ENCODE peak calls at places on chromosomes 6 and 20, in nine cellular contexts. One of them, this sample, is unnamed.

GRCh38 chr6:139881728-139882211 is 507.3 kb upstream of the CITED2 start:
- DNase-seq in neural progenitor cell: peak; percentile 42
- DNase-seq in lung: no peak
- DNase-seq in lower leg skin: no peak
- DNase-seq in GM23338: peak; percentile 64
- DNase-seq in HepG2: peak; percentile 34
- DNase-seq in left ventricle myocardium inferior: no peak
- DNase-seq in fibroblast of the aortic adventitia: peak; percentile 55
- DNase-seq in heart left ventricle: no peak
- DNase-seq in this sample: peak; percentile 45

GRCh38 chr6:7268362-7269310 is 44.4 kb downstream of the SSR1 start:
- DNase-seq in heart left ventricle: no peak
- DNase-seq in lower leg skin: no peak
- DNase-seq in fibroblast of the aortic adventitia: no peak
- DNase-seq in lung: no peak
- DNase-seq in neural progenitor cell: no peak
- DNase-seq in GM23338: no peak
- DNase-seq in left ventricle myocardium inferior: no peak
- DNase-seq in HepG2: no peak
- DNase-seq in this sample: no peak

GRCh38 chr6:34232901-34233300 is 3.8 kb upstream of the HMGA1 start:
- DNase-seq in GM23338: no peak
- DNase-seq in left ventricle myocardium inferior: no peak
- DNase-seq in neural progenitor cell: no peak
- DNase-seq in HepG2: no peak
- DNase-seq in heart left ventricle: no peak
- DNase-seq in lung: no peak
- DNase-seq in lower leg skin: no peak
- DNase-seq in fibroblast of the aortic adventitia: peak; percentile 60
- DNase-seq in this sample: no peak

GRCh38 chr6:28580484-28580883 is 54.8 kb downstream of the GPX5 start:
- DNase-seq in lower leg skin: no peak
- DNase-seq in lung: no peak
- DNase-seq in fibroblast of the aortic adventitia: peak; percentile 5
- DNase-seq in heart left ventricle: no peak
- DNase-seq in neural progenitor cell: no peak
- DNase-seq in GM23338: no peak
- DNase-seq in HepG2: no peak
- DNase-seq in left ventricle myocardium inferior: no peak
- DNase-seq in this sample: no peak

GRCh38 chr20:61442075-61442670 is 190.1 kb downstream of the CDH4 start:
- DNase-seq in lower leg skin: no peak
- DNase-seq in GM23338: no peak
- DNase-seq in left ventricle myocardium inferior: no peak
- DNase-seq in heart left ventricle: no peak
- DNase-seq in HepG2: no peak
- DNase-seq in neural progenitor cell: no peak
- DNase-seq in fibroblast of the aortic adventitia: no peak
- DNase-seq in lung: no peak
- DNase-seq in this sample: no peak

GRCh38 chr20:35854697-35855434 is 83.1 kb downstream of the PHF20 start:
- DNase-seq in left ventricle myocardium inferior: no peak
- DNase-seq in GM23338: no peak
- DNase-seq in fibroblast of the aortic adventitia: peak; percentile 22
- DNase-seq in heart left ventricle: no peak
- DNase-seq in lower leg skin: no peak
- DNase-seq in lung: no peak
- DNase-seq in HepG2: no peak
- DNase-seq in neural progenitor cell: no peak
- DNase-seq in this sample: no peak

GRCh38 chr6:4503700-4504099 is 272.5 kb upstream of the CDYL start:
- DNase-seq in fibroblast of the aortic adventitia: no peak
- DNase-seq in HepG2: no peak
- DNase-seq in GM23338: peak; percentile 35
- DNase-seq in lower leg skin: no peak
- DNase-seq in left ventricle myocardium inferior: no peak
- DNase-seq in neural progenitor cell: no peak
- DNase-seq in heart left ventricle: no peak
- DNase-seq in lung: no peak
- DNase-seq in this sample: no peak

GRCh38 chr20:50308513-50309279 is 118.1 kb downstream of the CEBPB start:
- DNase-seq in heart left ventricle: peak; percentile 97
- DNase-seq in neural progenitor cell: peak; percentile 73
- DNase-seq in left ventricle myocardium inferior: peak; percentile 91
- DNase-seq in lung: peak; percentile 78
- DNase-seq in HepG2: peak; percentile 96
- DNase-seq in GM23338: peak; percentile 67
- DNase-seq in fibroblast of the aortic adventitia: peak; percentile 99
- DNase-seq in lower leg skin: peak; percentile 86
- DNase-seq in this sample: peak; percentile 80

GRCh38 chr6:136037246-136037884 is 185.9 kb downstream of the PDE7B start:
- DNase-seq in left ventricle myocardium inferior: peak; percentile 18
- DNase-seq in HepG2: no peak
- DNase-seq in GM23338: no peak
- DNase-seq in neural progenitor cell: no peak
- DNase-seq in heart left ventricle: no peak
- DNase-seq in fibroblast of the aortic adventitia: peak; percentile 65
- DNase-seq in lung: no peak
- DNase-seq in lower leg skin: no peak
- DNase-seq in this sample: no peak

GRCh38 chr6:136039185-136039584 is 187.7 kb downstream of the PDE7B start:
- DNase-seq in fibroblast of the aortic adventitia: peak; percentile 73
- DNase-seq in left ventricle myocardium inferior: no peak
- DNase-seq in lower leg skin: no peak
- DNase-seq in heart left ventricle: no peak
- DNase-seq in neural progenitor cell: no peak
- DNase-seq in HepG2: no peak
- DNase-seq in GM23338: no peak
- DNase-seq in lung: no peak
- DNase-seq in this sample: no peak

GRCh38 chr6:136036601-136037000 is 185.1 kb downstream of the PDE7B start:
- DNase-seq in GM23338: no peak
- DNase-seq in heart left ventricle: no peak
- DNase-seq in lower leg skin: no peak
- DNase-seq in lung: no peak
- DNase-seq in neural progenitor cell: no peak
- DNase-seq in left ventricle myocardium inferior: no peak
- DNase-seq in HepG2: no peak
- DNase-seq in fibroblast of the aortic adventitia: peak; percentile 71
- DNase-seq in this sample: no peak

GRCh38 chr6:136038531-136038930 is 187.0 kb downstream of the PDE7B start:
- DNase-seq in neural progenitor cell: no peak
- DNase-seq in lung: no peak
- DNase-seq in heart left ventricle: no peak
- DNase-seq in lower leg skin: no peak
- DNase-seq in fibroblast of the aortic adventitia: peak; percentile 54
- DNase-seq in left ventricle myocardium inferior: no peak
- DNase-seq in HepG2: no peak
- DNase-seq in GM23338: no peak
- DNase-seq in this sample: no peak

DNA sequence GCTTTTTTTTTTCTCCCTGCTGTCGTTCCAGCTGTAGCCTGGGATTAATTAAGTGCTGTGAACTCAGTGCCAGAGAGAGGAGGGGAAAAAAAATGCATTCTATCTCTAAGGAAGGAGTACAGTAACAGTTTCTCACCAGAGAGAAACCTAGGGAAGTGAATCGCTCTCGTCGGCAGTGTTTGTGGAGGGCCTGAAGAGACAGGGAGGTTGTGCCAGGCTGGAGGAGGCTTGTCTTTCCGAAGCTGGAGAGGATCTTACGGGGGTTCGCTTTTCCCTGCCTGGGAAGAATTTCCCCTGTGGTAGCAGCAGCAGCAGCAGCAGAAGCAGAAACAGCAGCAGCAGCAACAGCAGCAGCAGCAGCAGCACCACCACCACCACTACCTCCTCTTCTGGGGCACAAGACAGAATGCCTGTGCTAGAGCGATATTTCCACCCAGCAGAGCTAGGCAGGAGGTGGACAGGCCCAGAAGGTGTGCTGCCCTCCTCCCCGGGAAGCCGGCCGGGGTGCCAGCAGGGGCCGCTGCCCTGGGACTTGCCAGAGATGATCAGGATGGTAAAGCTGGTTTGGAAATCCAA is 186.5 kb downstream of the PDE7B start:
- DNase-seq in heart left ventricle: peak; percentile 48
- DNase-seq in HepG2: no peak
- DNase-seq in lower leg skin: no peak
- DNase-seq in neural progenitor cell: no peak
- DNase-seq in left ventricle myocardium inferior: peak; percentile 55
- DNase-seq in fibroblast of the aortic adventitia: peak; percentile 89
- DNase-seq in lung: no peak
- DNase-seq in GM23338: no peak
- DNase-seq in this sample: no peak
- TF ChIP-seq CTCF in heart left ventricle: peak; percentile 51
- TF ChIP-seq CTCF in HepG2: peak; percentile 18
- TF ChIP-seq CTCF in lower leg skin: no peak
- TF ChIP-seq CTCF in neural progenitor cell: no peak
- TF ChIP-seq CTCF in left ventricle myocardium inferior: peak; percentile 56
- TF ChIP-seq CTCF in fibroblast of the aortic adventitia: peak; percentile 46
- TF ChIP-seq CTCF in lung: no peak
- TF ChIP-seq CTCF in GM23338: no peak
- TF ChIP-seq CTCF in this sample: no peak

GRCh38 chr6:84284428-84285033 is 57.1 kb upstream of the CEP162 start:
- DNase-seq in fibroblast of the aortic adventitia: peak; percentile 37
- DNase-seq in GM23338: peak; percentile 63
- DNase-seq in HepG2: peak; percentile 3
- DNase-seq in lung: no peak
- DNase-seq in lower leg skin: no peak
- DNase-seq in neural progenitor cell: peak; percentile 47
- DNase-seq in heart left ventricle: no peak
- DNase-seq in left ventricle myocardium inferior: no peak
- DNase-seq in this sample: peak; percentile 24
- TF ChIP-seq CTCF in fibroblast of the aortic adventitia: peak; percentile 54
- TF ChIP-seq CTCF in GM23338: peak; percentile 84
- TF ChIP-seq CTCF in HepG2: peak; percentile 55
- TF ChIP-seq CTCF in lung: no peak
- TF ChIP-seq CTCF in lower leg skin: no peak
- TF ChIP-seq CTCF in neural progenitor cell: peak; percentile 71
- TF ChIP-seq CTCF in heart left ventricle: no peak
- TF ChIP-seq CTCF in left ventricle myocardium inferior: no peak
- TF ChIP-seq CTCF in this sample: peak; percentile 49

GRCh38 chr6:35969676-35970075 is 48.8 kb upstream of the SRPK1 start:
- DNase-seq in heart left ventricle: no peak
- DNase-seq in lung: no peak
- DNase-seq in fibroblast of the aortic adventitia: peak; percentile 60
- DNase-seq in neural progenitor cell: no peak
- DNase-seq in left ventricle myocardium inferior: no peak
- DNase-seq in lower leg skin: no peak
- DNase-seq in GM23338: no peak
- DNase-seq in HepG2: no peak
- DNase-seq in this sample: no peak

GRCh38 chr6:35977308-35977707 is 47.1 kb downstream of the SLC26A8 start:
- DNase-seq in fibroblast of the aortic adventitia: no peak
- DNase-seq in HepG2: no peak
- DNase-seq in lung: no peak
- DNase-seq in lower leg skin: no peak
- DNase-seq in neural progenitor cell: no peak
- DNase-seq in GM23338: no peak
- DNase-seq in heart left ventricle: peak; percentile 28
- DNase-seq in left ventricle myocardium inferior: peak; percentile 16
- DNase-seq in this sample: no peak

GRCh38 chr6:35973670-35974222 is 50.7 kb downstream of the SLC26A8 start:
- DNase-seq in lung: no peak
- DNase-seq in HepG2: peak; percentile 93
- DNase-seq in heart left ventricle: no peak
- DNase-seq in GM23338: no peak
- DNase-seq in lower leg skin: no peak
- DNase-seq in fibroblast of the aortic adventitia: no peak
- DNase-seq in neural progenitor cell: no peak
- DNase-seq in left ventricle myocardium inferior: no peak
- DNase-seq in this sample: peak; percentile 54

GRCh38 chr6:35970181-35970580 is 49.3 kb upstream of the SRPK1 start:
- DNase-seq in left ventricle myocardium inferior: no peak
- DNase-seq in fibroblast of the aortic adventitia: peak; percentile 85
- DNase-seq in lower leg skin: no peak
- DNase-seq in neural progenitor cell: no peak
- DNase-seq in GM23338: no peak
- DNase-seq in heart left ventricle: no peak
- DNase-seq in HepG2: no peak
- DNase-seq in lung: no peak
- DNase-seq in this sample: peak; percentile 36

DNA sequence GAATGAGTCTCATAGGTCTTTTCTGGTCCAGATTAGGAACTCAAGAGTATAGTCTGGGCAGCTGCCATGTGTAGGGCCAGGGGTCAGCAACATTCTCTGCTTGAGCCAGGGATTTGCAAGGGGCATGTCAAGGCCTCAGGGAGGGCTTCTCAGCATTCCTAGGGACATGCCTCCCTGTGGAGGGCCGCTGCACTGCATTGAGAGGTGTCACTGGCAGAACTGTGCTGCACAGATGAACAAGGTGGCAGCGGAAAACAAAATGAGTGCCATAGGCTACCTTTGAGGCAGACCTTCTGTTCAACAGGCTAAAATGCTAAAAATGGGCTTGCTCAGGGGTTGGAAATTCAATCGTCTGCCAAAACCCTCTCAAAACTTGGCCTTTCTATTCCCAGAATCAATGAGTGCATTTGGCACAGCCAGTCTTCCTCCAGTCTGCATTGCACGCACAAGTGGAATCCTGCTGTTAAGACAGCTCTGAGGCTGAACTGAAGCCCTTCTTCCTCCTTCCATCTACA is 51.6 kb upstream of the SRPK1 start:
- DNase-seq in heart left ventricle: no peak
- DNase-seq in fibroblast of the aortic adventitia: peak; percentile 92
- DNase-seq in neural progenitor cell: peak; percentile 71
- DNase-seq in lung: no peak
- DNase-seq in left ventricle myocardium inferior: no peak
- DNase-seq in GM23338: peak; percentile 53
- DNase-seq in lower leg skin: no peak
- DNase-seq in HepG2: peak; percentile 72
- DNase-seq in this sample: peak; percentile 12
- TF ChIP-seq CTCF in heart left ventricle: no peak
- TF ChIP-seq CTCF in fibroblast of the aortic adventitia: peak; percentile 32
- TF ChIP-seq CTCF in neural progenitor cell: peak; percentile 45
- TF ChIP-seq CTCF in lung: no peak
- TF ChIP-seq CTCF in left ventricle myocardium inferior: peak; percentile 11
- TF ChIP-seq CTCF in GM23338: peak; percentile 17
- TF ChIP-seq CTCF in lower leg skin: no peak
- TF ChIP-seq CTCF in HepG2: peak; percentile 73
- TF ChIP-seq CTCF in this sample: no peak

DNA sequence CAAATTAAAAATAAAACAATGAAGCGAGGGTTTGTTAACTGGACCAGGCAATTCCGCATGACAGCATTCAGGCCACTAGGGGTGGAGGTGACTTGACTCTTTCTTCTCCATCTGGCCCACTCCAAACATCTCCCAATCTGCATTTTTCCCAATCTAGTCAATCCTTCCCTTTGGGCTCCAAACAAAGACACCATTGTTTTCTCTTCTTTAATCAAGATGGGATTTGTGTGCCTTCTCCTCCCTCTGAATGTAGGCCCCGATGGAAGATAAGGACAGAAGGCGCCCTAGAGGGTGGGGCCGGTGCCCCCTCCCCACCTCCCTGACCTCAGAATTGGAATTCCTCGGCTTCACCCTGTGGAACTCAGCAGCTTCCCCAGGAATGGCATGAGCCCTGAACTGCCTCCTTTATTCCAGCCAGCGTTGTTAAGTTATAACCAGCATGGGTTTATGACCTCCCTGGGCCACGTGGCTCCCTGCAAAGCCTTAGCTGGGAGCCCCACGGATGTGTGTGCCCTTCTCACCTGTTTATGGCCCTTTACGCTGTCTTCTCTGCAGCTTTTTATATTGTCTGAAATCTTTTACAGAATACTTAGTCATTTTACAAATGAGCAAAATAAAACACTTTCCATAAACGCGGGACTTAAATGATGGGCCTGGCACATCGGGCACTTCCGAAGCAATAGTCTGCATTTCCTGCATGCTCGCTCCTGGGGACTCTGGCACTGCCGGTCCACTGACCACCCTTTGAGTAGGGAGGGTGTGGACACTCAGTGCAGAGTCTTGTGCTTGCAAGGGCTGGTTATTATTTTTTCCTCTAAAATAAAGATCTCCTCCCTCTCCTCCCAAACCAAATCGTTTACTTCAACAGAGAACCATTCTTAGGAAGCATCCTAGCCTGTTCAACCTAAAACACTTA is 24.5 kb downstream of the OVOL2 start:
- DNase-seq in neural progenitor cell: peak; percentile 90
- DNase-seq in heart left ventricle: no peak
- DNase-seq in lower leg skin: no peak
- DNase-seq in HepG2: peak; percentile 89
- DNase-seq in GM23338: peak; percentile 72
- DNase-seq in fibroblast of the aortic adventitia: no peak
- DNase-seq in lung: no peak
- DNase-seq in left ventricle myocardium inferior: no peak
- DNase-seq in this sample: no peak
- TF ChIP-seq CTCF in neural progenitor cell: peak; percentile 45
- TF ChIP-seq CTCF in heart left ventricle: no peak
- TF ChIP-seq CTCF in lower leg skin: no peak
- TF ChIP-seq CTCF in HepG2: peak; percentile 11
- TF ChIP-seq CTCF in GM23338: peak; percentile 47
- TF ChIP-seq CTCF in fibroblast of the aortic adventitia: peak; percentile 18
- TF ChIP-seq CTCF in lung: no peak
- TF ChIP-seq CTCF in left ventricle myocardium inferior: no peak
- TF ChIP-seq CTCF in this sample: no peak

This sample was measured in Calu3.